ENCODE peak calls at places on chromosome 9, in seven cellular contexts. Z is CD8-positive, alpha-beta T cell; C is aorta; G is heart left ventricle; A is cardiac muscle cell; S is spleen; P is stomach. J is an unnamed sample. For H3K27me3 and H3K4me1, the result is how much of the 10 kb centered on the place peaks cover.

GRCh38 chr9:6842584-6842947 is 84.8 kb downstream of the KDM4C start:
- DNase-seq in Z (no peak), C (no peak), G (no peak), A (peak), S (no peak), P (no peak), J (no peak)

GRCh38 chr9:22211588-22212360 is 202.7 kb upstream of the CDKN2B start:
- DNase-seq in Z (no peak), C (no peak), G (no peak), A (peak), S (no peak), P (no peak), J (no peak)

GRCh38 chr9:99366183-99366582 is 144.1 kb downstream of the SEC61B start:
- DNase-seq in Z (no peak), C (no peak), G (no peak), A (no peak), S (no peak), P (no peak), J (no peak)

GRCh38 chr9:22047596-22047995 is 38.5 kb upstream of the CDKN2B start:
- DNase-seq in Z (no peak), C (no peak), G (no peak), A (no peak), S (no peak), P (no peak), J (no peak)

GRCh38 chr9:108831496-108832178 is 24.1 kb downstream of the ACTL7B start:
- DNase-seq in Z (no peak), C (no peak), G (no peak), A (no peak), S (no peak), P (no peak), J (no peak)

GRCh38 chr9:131008909-131009618 is at the start of gene LAMC3:
- DNase-seq in Z (no peak), C (no peak), G (no peak), A (peak), S (no peak), P (no peak), J (no peak)

GRCh38 chr9:13939129-13939528 is 374.8 kb downstream of the NFIB start:
- DNase-seq in Z (no peak), C (no peak), G (no peak), A (peak), S (no peak), P (no peak), J (no peak)

GRCh38 chr9:100324594-100325200 is 28.0 kb downstream of the TEX10 start:
- DNase-seq in Z (no peak), C (no peak), G (no peak), A (peak), S (no peak), P (no peak), J (no peak)

GRCh38 chr9:36985769-36986547 is 48.1 kb downstream of the PAX5 start:
- DNase-seq in Z (no peak), C (no peak), G (no peak), A (no peak), S (no peak), P (no peak), J (no peak)

GRCh38 chr9:108568093-108568492 is 287.7 kb downstream of the ACTL7B start:
- DNase-seq in Z (no peak), C (no peak), G (no peak), A (no peak), S (no peak), P (no peak), J (no peak)

GRCh38 chr9:107856633-107857032 is 367.1 kb upstream of the KLF4 start:
- DNase-seq in Z (no peak), C (no peak), G (no peak), A (no peak), S (no peak), P (no peak), J (no peak)

GRCh38 chr9:26463841-26464240 is 428.8 kb downstream of the CAAP1 start:
- DNase-seq in Z (no peak), C (no peak), G (no peak), A (no peak), S (no peak), P (no peak), J (no peak)

GRCh38 chr9:134390537-134390936 is 64.3 kb downstream of the RXRA start:
- DNase-seq in Z (peak), C (no peak), G (no peak), A (no peak), S (peak), P (no peak), J (no peak)

GRCh38 chr9:37353791-37354190 is 68.7 kb upstream of the GRHPR start:
- DNase-seq in Z (no peak), C (no peak), G (no peak), A (peak), S (no peak), P (no peak), J (no peak)

GRCh38 chr9:4425358-4426045 is 64.8 kb upstream of the SLC1A1 start:
- DNase-seq in Z (no peak), C (no peak), G (no peak), A (peak), S (no peak), P (no peak), J (no peak)

GRCh38 chr9:94692601-94693000 is 33.9 kb upstream of the AOPEP start:
- DNase-seq in Z (no peak), C (no peak), G (no peak), A (no peak), S (no peak), P (no peak), J (no peak)

GRCh38 chr9:93577940-93578682 is 1.7 kb downstream of the PHF2 start:
- DNase-seq in Z (no peak), C (peak), G (no peak), A (no peak), S (no peak), P (peak), J (no peak)

GRCh38 chr9:124077915-124078572 is 66.5 kb downstream of the LHX2 start:
- DNase-seq in Z (no peak), C (no peak), G (no peak), A (no peak), S (no peak), P (no peak), J (no peak)

GRCh38 chr9:98231770-98232478 is 23.5 kb downstream of the TBC1D2 start:
- DNase-seq in Z (no peak), C (peak), G (no peak), A (peak), S (no peak), P (no peak), J (no peak)

GRCh38 chr9:128081052-128081451 is 13.0 kb downstream of the SLC25A25 start:
- DNase-seq in Z (no peak), C (no peak), G (no peak), A (peak), S (no peak), P (no peak), J (no peak)

GRCh38 chr9:95143591-95144561 is 173.6 kb downstream of the FANCC start:
- DNase-seq in Z (no peak), C (peak), G (peak), A (peak), S (no peak), P (peak), J (no peak)

GRCh38 chr9:113979713-113980086 is 98.4 kb downstream of the AMBP start:
- DNase-seq in Z (no peak), C (no peak), G (no peak), A (no peak), S (no peak), P (no peak), J (no peak)

GRCh38 chr9:37559855-37560592 is 16.2 kb downstream of the FBXO10 start:
- DNase-seq in Z (no peak), C (no peak), G (no peak), A (no peak), S (no peak), P (no peak), J (no peak)

GRCh38 chr9:108565651-108566378 is 290.0 kb downstream of the ACTL7B start:
- DNase-seq in Z (no peak), C (no peak), G (peak), A (peak), S (no peak), P (peak), J (peak)

GRCh38 chr9:30982301-30982700 is 1402.1 kb upstream of the ACO1 start:
- DNase-seq in Z (no peak), C (no peak), G (no peak), A (no peak), S (no peak), P (no peak), J (no peak)

GRCh38 chr9:106916491-106917235 is 53.7 kb downstream of the ZNF462 start:
- DNase-seq in Z (no peak), C (no peak), G (peak), A (peak), S (no peak), P (no peak), J (no peak)

GRCh38 chr9:130927995-130928900 is 10.8 kb downstream of the FIBCD1 start:
- DNase-seq in Z (no peak), C (no peak), G (peak), A (peak), S (no peak), P (peak), J (no peak)

GRCh38 chr9:84493284-84493947 is 152.9 kb upstream of the SLC28A3 start:
- DNase-seq in Z (no peak), C (no peak), G (no peak), A (no peak), S (no peak), P (no peak), J (no peak)

GRCh38 chr9:135410831-135411473 is 68.6 kb upstream of the PPP1R26 start:
- DNase-seq in Z (no peak), C (peak), G (no peak), A (no peak), S (peak), P (no peak), J (no peak)

GRCh38 chr9:88791105-88791805 is 200.0 kb upstream of the S1PR3 start:
- DNase-seq in Z (no peak), C (no peak), G (no peak), A (peak), S (no peak), P (no peak), J (no peak)

GRCh38 chr9:116020146-116020545 is 133.4 kb upstream of the PAPPA start:
- DNase-seq in Z (no peak), C (no peak), G (no peak), A (peak), S (no peak), P (no peak), J (no peak)

GRCh38 chr9:98907055-98907454 is 36.7 kb upstream of the COL15A1 start:
- DNase-seq in Z (no peak), C (no peak), G (no peak), A (no peak), S (no peak), P (no peak), J (no peak)

GRCh38 chr9:128911529-128912035 is 9.2 kb upstream of the PHYHD1 start:
- DNase-seq in Z (no peak), C (peak), G (peak), A (peak), S (peak), P (no peak), J (no peak)

GRCh38 chr9:134056483-134057310 is 11.1 kb downstream of the BRD3 start:
- DNase-seq in Z (no peak), C (peak), G (no peak), A (no peak), S (no peak), P (no peak), J (no peak)

GRCh38 chr9:82080265-82080664 is 91.7 kb downstream of the SPATA31D1 start:
- DNase-seq in Z (no peak), C (no peak), G (no peak), A (no peak), S (no peak), P (no peak), J (no peak)
- H3K27me3 ChIP-seq in Z (under half), C (under half), G (under half), A (under half), S (under half), P (under half), J (under half)

GRCh38 chr9:78001946-78002731 is 29.5 kb downstream of the GNAQ start:
- DNase-seq in Z (no peak), C (no peak), G (no peak), A (peak), S (no peak), P (no peak), J (no peak)

GRCh38 chr9:78000221-78000620 is 31.4 kb downstream of the GNAQ start:
- DNase-seq in Z (no peak), C (no peak), G (no peak), A (no peak), S (no peak), P (no peak), J (no peak)

GRCh38 chr9:77997611-77998349 is 33.8 kb downstream of the GNAQ start:
- DNase-seq in Z (no peak), C (no peak), G (peak), A (peak), S (peak), P (no peak), J (no peak)

GRCh38 chr9:77996696-77997095 is 34.9 kb downstream of the GNAQ start:
- DNase-seq in Z (no peak), C (no peak), G (no peak), A (no peak), S (no peak), P (no peak), J (no peak)

DNA sequence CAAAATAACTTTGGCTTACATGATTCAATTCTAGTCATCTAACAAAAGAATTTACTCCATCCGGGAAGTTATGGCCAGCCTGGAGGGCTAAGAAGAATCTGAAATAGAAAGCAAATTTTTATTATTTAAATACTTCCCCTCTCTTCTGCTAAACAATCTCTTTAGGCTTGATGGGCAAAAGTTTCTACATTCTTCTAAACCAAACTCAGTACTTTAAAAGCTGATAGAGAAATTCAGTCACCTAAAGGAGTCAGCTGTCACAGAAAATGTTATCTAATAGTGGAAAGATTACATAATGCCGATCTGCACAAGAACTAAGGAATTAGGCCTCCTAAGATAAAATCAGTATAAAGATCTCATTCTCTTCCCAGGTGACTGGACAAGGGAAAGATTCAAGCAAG is 32.4 kb downstream of the GNAQ start:
- DNase-seq in Z (no peak), C (no peak), G (no peak), A (peak), S (no peak), P (no peak), J (no peak)
- H3K4me3 ChIP-seq in Z (no peak), C (no peak), G (no peak), A (no peak), S (no peak), P (no peak), J (no peak)

DNA sequence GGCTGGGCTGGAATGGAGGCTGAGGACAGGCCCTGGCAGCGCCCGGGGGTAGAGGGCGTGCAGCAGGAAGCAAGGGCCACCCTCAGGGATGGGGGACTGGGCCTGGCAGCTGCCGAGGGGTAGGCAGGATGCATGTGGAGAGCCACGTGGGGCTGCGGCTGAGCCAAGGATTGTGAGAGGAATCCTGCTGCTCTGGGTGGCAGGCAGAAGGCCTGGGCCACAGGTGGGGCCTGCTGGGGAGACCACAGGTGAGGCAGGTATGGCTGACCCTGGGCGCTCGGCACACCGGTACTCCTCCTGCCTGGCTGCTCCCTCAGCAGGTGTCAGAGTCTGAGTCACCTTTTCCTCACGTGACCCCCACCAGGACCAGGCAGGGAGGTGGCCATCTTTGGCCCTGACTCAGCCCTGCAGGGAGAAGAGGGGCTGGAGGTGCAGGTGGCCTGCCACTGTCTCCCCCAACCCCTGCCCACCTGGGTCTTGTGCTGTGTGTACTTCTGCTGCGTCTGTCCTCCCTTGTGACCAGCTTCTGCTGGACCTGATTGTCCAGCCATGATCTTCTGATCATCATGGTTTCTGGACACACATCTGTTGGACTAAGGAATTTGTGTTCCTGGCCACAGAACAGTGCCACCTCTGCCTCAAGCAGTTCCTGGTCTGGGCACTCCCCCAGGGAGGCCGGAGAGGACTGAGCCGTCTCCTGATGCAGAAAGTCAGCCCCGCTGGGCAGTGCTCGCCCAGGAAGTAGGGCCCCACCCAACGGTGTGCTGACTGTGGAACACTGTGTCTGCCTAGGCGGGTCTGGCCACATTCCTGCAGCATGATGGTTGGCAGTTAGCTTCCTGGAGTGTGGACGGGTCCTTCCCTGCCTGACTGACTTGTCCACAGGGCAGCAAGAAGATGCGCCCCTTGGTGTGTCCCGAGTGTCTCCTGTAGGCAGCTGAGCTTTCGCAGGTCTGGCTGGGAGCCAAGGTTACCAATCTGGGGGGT is 6.4 kb downstream of the ARRDC1 start:
- DNase-seq in Z (peak), C (no peak), G (peak), A (peak), S (no peak), P (peak), J (no peak)
- H3K4me1 ChIP-seq in Z (under half), C (under half), G (under half), A (under half), S (under half), P (half or more), J (under half)

GRCh38 chr9:121757286-121757595 is 105.8 kb downstream of the DAB2IP start:
- DNase-seq in Z (no peak), C (no peak), G (no peak), A (no peak), S (no peak), P (no peak), J (no peak)

GRCh38 chr9:121758693-121759092 is 107.3 kb downstream of the DAB2IP start:
- DNase-seq in Z (no peak), C (no peak), G (no peak), A (no peak), S (no peak), P (no peak), J (no peak)

GRCh38 chr9:121763131-121763530 is 111.7 kb downstream of the DAB2IP start:
- DNase-seq in Z (no peak), C (no peak), G (no peak), A (no peak), S (no peak), P (no peak), J (no peak)

GRCh38 chr9:121760571-121760970 is 109.1 kb downstream of the DAB2IP start:
- DNase-seq in Z (no peak), C (no peak), G (no peak), A (no peak), S (no peak), P (no peak), J (no peak)

DNA sequence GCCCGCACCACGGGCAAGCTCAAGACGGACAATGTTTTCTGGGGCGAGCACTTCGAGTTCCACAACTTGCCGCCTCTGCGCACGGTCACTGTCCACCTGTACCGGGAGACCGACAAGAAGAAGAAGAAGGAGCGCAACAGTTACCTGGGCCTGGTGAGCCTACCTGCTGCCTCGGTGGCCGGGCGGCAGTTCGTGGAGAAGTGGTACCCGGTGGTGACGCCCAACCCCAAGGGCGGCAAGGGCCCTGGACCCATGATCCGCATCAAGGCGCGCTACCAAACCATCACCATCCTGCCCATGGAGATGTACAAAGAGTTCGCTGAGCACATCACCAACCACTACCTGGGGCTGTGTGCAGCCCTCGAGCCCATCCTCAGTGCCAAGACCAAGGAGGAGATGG is 108.6 kb downstream of the DAB2IP start:
- DNase-seq in Z (no peak), C (no peak), G (no peak), A (no peak), S (no peak), P (no peak), J (no peak)
- H3K27me3 ChIP-seq in Z (under half), C (under half), G (under half), A (under half), S (under half), P (under half), J (under half)

GRCh38 chr9:3361115-3361514 is 164.7 kb downstream of the RFX3 start:
- DNase-seq in Z (no peak), C (no peak), G (no peak), A (no peak), S (no peak), P (no peak), J (no peak)
- H3K4me3 ChIP-seq in Z (no peak), C (no peak), G (no peak), A (no peak), S (no peak), P (no peak), J (no peak)

GRCh38 chr9:125241000-125241862 is at the start of gene HSPA5:
- DNase-seq in Z (peak), C (peak), G (peak), A (peak), S (peak), P (peak), J (peak)
- H3K4me1 ChIP-seq in Z (under half), C (under half), G (under half), A (under half), S (under half), P (under half), J (under half)

GRCh38 chr9:23822331-23823169 is 3.5 kb downstream of the ELAVL2 start:
- DNase-seq in Z (no peak), C (peak), G (no peak), A (no peak), S (no peak), P (no peak), J (no peak)
- H3K27me3 ChIP-seq in Z (under half), C (under half), G (half or more), A (half or more), S (half or more), P (half or more), J (under half)

J was measured in iPS DF 6.9.